ENCODE peak calls at places on chromosomes 11 and 22, in nine cellular contexts. D is spleen, F is stomach, Q is HCT116, W is H1, O is HepG2, P is prostate gland, T is sigmoid colon, G is K562. S is an unnamed sample.

GRCh38 chr11:20688761-20689160 is 19.4 kb downstream of the NELL1 start:
- DNase-seq in D (no peak), F (no peak), Q (no peak), W (no peak), O (no peak), P (no peak), T (no peak), G (no peak), S (no peak)

GRCh38 chr22:39284142-39284980 is 35.1 kb downstream of the RPL3 start:
- DNase-seq in D (no peak), F (no peak), Q (no peak), W (no peak), O (peak; percentile 38), P (no peak), T (no peak), G (no peak), S (no peak)

GRCh38 chr11:5547982-5548381 is 358 bp downstream of the OR52H1 start:
- DNase-seq in D (no peak), F (no peak), Q (no peak), W (no peak), O (no peak), P (no peak), T (no peak), G (no peak), S (no peak)

GRCh38 chr11:75482310-75482606 is 43.5 kb downstream of the GDPD5 start:
- DNase-seq in D (no peak), F (no peak), Q (no peak), W (no peak), O (no peak), P (no peak), T (no peak), G (no peak), S (no peak)

GRCh38 chr22:24758164-24758799 is 16.2 kb downstream of the PIWIL3 start:
- DNase-seq in D (no peak), F (peak; percentile 63), Q (peak; percentile 39), W (no peak), O (peak; percentile 34), P (peak; percentile 43), T (peak; percentile 67), G (peak; percentile 29), S (no peak)

GRCh38 chr11:89381094-89381493 is 110.1 kb downstream of the NOX4 start:
- DNase-seq in D (no peak), F (no peak), Q (no peak), W (no peak), O (no peak), P (no peak), T (no peak), G (no peak), S (peak; percentile 57)

GRCh38 chr11:3879967-3880542 is 24.6 kb downstream of the STIM1 start:
- DNase-seq in D (no peak), F (peak; percentile 51), Q (no peak), W (no peak), O (peak; percentile 89), P (no peak), T (no peak), G (no peak), S (no peak)

GRCh38 chr11:86769219-86769618 is 31.1 kb upstream of the PRSS23 start:
- DNase-seq in D (no peak), F (no peak), Q (no peak), W (no peak), O (no peak), P (no peak), T (no peak), G (no peak), S (no peak)

GRCh38 chr11:2399488-2400068 is 972 bp upstream of the TSSC4 start:
- DNase-seq in D (no peak), F (peak; percentile 37), Q (no peak), W (no peak), O (no peak), P (no peak), T (no peak), G (no peak), S (no peak)

GRCh38 chr11:101129203-101129943 is at the start of gene PGR:
- DNase-seq in D (no peak), F (no peak), Q (no peak), W (no peak), O (no peak), P (peak; percentile 8), T (no peak), G (peak; percentile 35), S (peak; percentile 75)

GRCh38 chr22:23549198-23549595 is 30.9 kb downstream of the IGLL1 start:
- DNase-seq in D (peak; percentile 30), F (no peak), Q (no peak), W (no peak), O (no peak), P (no peak), T (peak; percentile 37), G (no peak), S (peak; percentile 29)

GRCh38 chr22:26552466-26552865 is 37.5 kb downstream of the TPST2 start:
- DNase-seq in D (no peak), F (no peak), Q (no peak), W (no peak), O (no peak), P (no peak), T (no peak), G (no peak), S (no peak)

GRCh38 chr11:18243783-18244362 is 4.6 kb downstream of the SAA2 start:
- DNase-seq in D (no peak), F (peak; percentile 71), Q (peak; percentile 63), W (peak; percentile 19), O (peak; percentile 52), P (peak; percentile 20), T (no peak), G (peak; percentile 61), S (no peak)

GRCh38 chr11:12201016-12201985 is 90.9 kb downstream of the MICAL2 start:
- DNase-seq in D (no peak), F (no peak), Q (no peak), W (no peak), O (peak; percentile 15), P (no peak), T (no peak), G (peak; percentile 90), S (no peak)

GRCh38 chr11:70741085-70741484 is 342.8 kb downstream of the CTTN start:
- DNase-seq in D (no peak), F (no peak), Q (no peak), W (no peak), O (no peak), P (no peak), T (no peak), G (no peak), S (no peak)
- H3K9me3 ChIP-seq in D (no peaks in the 10 kb centered on the region), F (no peaks in the 10 kb centered on the region), Q (no peaks in the 10 kb centered on the region), W (no peaks in the 10 kb centered on the region), O (no peaks in the 10 kb centered on the region), P (no peaks in the 10 kb centered on the region), T (no peaks in the 10 kb centered on the region), G (no peaks in the 10 kb centered on the region), S (no peaks in the 10 kb centered on the region)

GRCh38 chr11:356610-357009 is 12.7 kb upstream of the B4GALNT4 start:
- DNase-seq in D (peak; percentile 2), F (no peak), Q (no peak), W (no peak), O (no peak), P (no peak), T (no peak), G (no peak), S (peak; percentile 15)

GRCh38 chr11:353315-353857 is 15.9 kb upstream of the B4GALNT4 start:
- DNase-seq in D (peak; percentile 83), F (peak; percentile 87), Q (no peak), W (no peak), O (peak; percentile 90), P (peak; percentile 88), T (peak; percentile 96), G (no peak), S (peak; percentile 88)

GRCh38 chr11:358129-358805 is 11.0 kb upstream of the B4GALNT4 start:
- DNase-seq in D (peak; percentile 61), F (no peak), Q (no peak), W (no peak), O (no peak), P (no peak), T (peak; percentile 69), G (peak; percentile 7), S (peak; percentile 56)

GRCh38 chr11:357582-357981 is 11.7 kb upstream of the B4GALNT4 start:
- DNase-seq in D (peak; percentile 4), F (no peak), Q (no peak), W (no peak), O (no peak), P (no peak), T (no peak), G (no peak), S (no peak)

GRCh38 chr11:355581-356458 is 13.5 kb upstream of the B4GALNT4 start:
- DNase-seq in D (peak; percentile 98), F (peak; percentile 93), Q (peak; percentile 65), W (peak; percentile 66), O (peak; percentile 90), P (peak; percentile 88), T (peak; percentile 99), G (peak; percentile 89), S (peak; percentile 96)
- TF ChIP-seq POLR2A in D (no peak), F (no peak), Q (peak; percentile 11), W (peak; percentile 71), O (peak; percentile 74), P (peak; percentile 36), T (peak; percentile 44), G (peak; percentile 58), S (no peak)

DNA sequence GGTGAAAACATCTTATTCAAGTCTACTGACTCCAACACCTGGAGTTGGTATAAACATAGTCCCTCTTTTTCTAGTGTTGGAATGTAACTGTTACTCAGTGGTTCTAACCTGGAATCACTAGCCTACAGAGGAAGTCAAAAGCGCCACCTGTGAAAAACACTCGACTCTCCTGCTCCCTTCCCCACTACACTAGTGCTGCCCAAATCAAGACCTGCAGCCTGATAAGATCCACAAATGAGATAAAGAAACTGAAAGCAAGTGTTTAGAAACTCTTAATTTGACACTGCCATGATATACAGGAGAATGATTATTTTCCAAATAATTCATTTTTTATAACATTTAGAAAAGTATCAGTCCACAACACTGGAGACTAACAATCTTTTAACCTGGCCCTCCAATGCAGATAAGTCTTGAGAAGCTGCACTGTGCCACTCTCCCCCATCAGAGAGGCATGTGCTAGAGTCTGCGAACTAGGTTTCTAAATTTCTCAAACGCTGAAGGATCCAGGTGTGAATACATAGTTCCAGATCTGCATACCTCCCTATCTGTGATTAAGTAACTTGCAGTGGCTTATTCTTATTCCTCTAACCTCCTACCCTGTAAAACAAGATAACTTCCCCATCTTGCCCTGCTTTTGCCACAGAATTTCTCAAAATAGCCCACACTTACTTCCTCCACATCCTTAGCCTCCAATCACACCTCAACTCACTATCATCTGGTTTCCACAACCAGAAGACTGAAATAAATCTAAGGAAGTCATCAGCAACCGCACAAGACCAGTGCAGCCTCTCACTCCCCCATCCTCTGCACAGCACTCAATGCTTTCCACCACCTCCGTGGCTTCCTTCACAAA is 88.1 kb downstream of the RRAS2 start:
- DNase-seq in D (peak; percentile 58), F (no peak), Q (no peak), W (no peak), O (no peak), P (no peak), T (no peak), G (no peak), S (no peak)
- TF ChIP-seq POLR2AphosphoS5 in D (no peak), F (no peak), Q (no peak), W (no peak), O (no peak), P (no peak), T (no peak), G (no peak), S (no peak)

DNA sequence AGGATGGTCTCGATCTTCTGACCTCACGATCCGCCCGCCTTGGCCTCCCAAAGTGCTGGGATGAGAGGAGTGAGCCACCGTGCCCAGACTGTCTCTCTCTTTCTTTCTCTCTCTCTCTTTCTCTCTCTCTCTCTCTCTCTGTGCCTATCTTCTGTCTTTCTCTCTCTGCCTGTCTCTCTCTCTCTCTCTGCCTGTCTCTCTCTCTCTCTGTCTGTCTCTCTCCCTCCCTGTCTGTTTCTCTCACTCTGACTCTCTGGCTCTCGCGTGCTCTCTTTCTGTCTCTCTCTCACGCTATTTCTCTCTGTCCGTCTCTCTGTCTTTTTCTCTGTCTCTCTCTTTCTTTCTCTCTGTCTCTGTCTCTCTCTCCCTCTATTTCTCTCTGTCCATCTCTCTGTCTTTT is 3911.2 kb upstream of the OR11H1 start:
- DNase-seq in D (peak; percentile 49), F (no peak), Q (no peak), W (no peak), O (no peak), P (no peak), T (no peak), G (no peak), S (no peak)
- H3K9me3 ChIP-seq in D (peaks cover 100% of the 10 kb centered on the region), F (peaks cover 95% of the 10 kb centered on the region), Q (peaks cover 7% of the 10 kb centered on the region), W (peaks cover 85% of the 10 kb centered on the region), O (peaks cover 90% of the 10 kb centered on the region), P (no peaks in the 10 kb centered on the region), T (peaks cover 8% of the 10 kb centered on the region), G (no peaks in the 10 kb centered on the region), S (peaks cover 64% of the 10 kb centered on the region)